ENCODE peak calls at places on chromosomes 3 and 15, in nine cellular contexts. One of them, this sample, is unnamed.

GRCh38 chr15:51312754-51313390 is 25.5 kb downstream of the CYP19A1 start:
- DNase-seq in stimulated activated naive CD8-positive, alpha-beta T cell treated with anti-CD3 and anti-CD28 coated beads, Interleukin-15, Interleukin-2, amounts not matched to agents 100 U/mL and 50 U/mL, for 24 hours: no peak
- DNase-seq in psoas muscle: no peak
- DNase-seq in EH: peak; percentile 13
- DNase-seq in HAP-1: no peak
- DNase-seq in fibroblast of villous mesenchyme: no peak
- DNase-seq in right cardiac atrium: no peak
- DNase-seq in fibroblast of lung: peak; percentile 79
- DNase-seq in ELR: peak; percentile 40
- DNase-seq in this sample: no peak

GRCh38 chr15:39631357-39631756 is 50.5 kb downstream of the THBS1 start:
- DNase-seq in ELR: peak; percentile 55
- DNase-seq in fibroblast of lung: peak; percentile 88
- DNase-seq in EH: peak; percentile 59
- DNase-seq in HAP-1: no peak
- DNase-seq in fibroblast of villous mesenchyme: no peak
- DNase-seq in right cardiac atrium: no peak
- DNase-seq in psoas muscle: no peak
- DNase-seq in stimulated activated naive CD8-positive, alpha-beta T cell treated with anti-CD3 and anti-CD28 coated beads, Interleukin-15, Interleukin-2, amounts not matched to agents 100 U/mL and 50 U/mL, for 24 hours: peak; percentile 35
- DNase-seq in this sample: no peak

GRCh38 chr3:183591881-183592521 is 36.5 kb upstream of the KLHL6 start:
- DNase-seq in fibroblast of lung: no peak
- DNase-seq in right cardiac atrium: no peak
- DNase-seq in HAP-1: peak; percentile 20
- DNase-seq in psoas muscle: no peak
- DNase-seq in stimulated activated naive CD8-positive, alpha-beta T cell treated with anti-CD3 and anti-CD28 coated beads, Interleukin-15, Interleukin-2, amounts not matched to agents 100 U/mL and 50 U/mL, for 24 hours: no peak
- DNase-seq in fibroblast of villous mesenchyme: peak; percentile 10
- DNase-seq in ELR: peak; percentile 18
- DNase-seq in EH: peak; percentile 19
- DNase-seq in this sample: no peak

GRCh38 chr3:197297020-197297419 is 1.4 kb downstream of the DLG1 start:
- DNase-seq in ELR: peak; percentile 22
- DNase-seq in fibroblast of lung: no peak
- DNase-seq in stimulated activated naive CD8-positive, alpha-beta T cell treated with anti-CD3 and anti-CD28 coated beads, Interleukin-15, Interleukin-2, amounts not matched to agents 100 U/mL and 50 U/mL, for 24 hours: no peak
- DNase-seq in right cardiac atrium: no peak
- DNase-seq in EH: peak; percentile 18
- DNase-seq in HAP-1: no peak
- DNase-seq in psoas muscle: no peak
- DNase-seq in fibroblast of villous mesenchyme: no peak
- DNase-seq in this sample: no peak

GRCh38 chr3:20682573-20682972 is 496.6 kb upstream of the SGO1 start:
- DNase-seq in stimulated activated naive CD8-positive, alpha-beta T cell treated with anti-CD3 and anti-CD28 coated beads, Interleukin-15, Interleukin-2, amounts not matched to agents 100 U/mL and 50 U/mL, for 24 hours: no peak
- DNase-seq in ELR: peak; percentile 54
- DNase-seq in right cardiac atrium: no peak
- DNase-seq in psoas muscle: no peak
- DNase-seq in EH: peak; percentile 9
- DNase-seq in fibroblast of lung: peak; percentile 92
- DNase-seq in fibroblast of villous mesenchyme: no peak
- DNase-seq in HAP-1: no peak
- DNase-seq in this sample: no peak

GRCh38 chr15:57439128-57440030 is 63.1 kb downstream of the CGNL1 start:
- DNase-seq in EH: no peak
- DNase-seq in stimulated activated naive CD8-positive, alpha-beta T cell treated with anti-CD3 and anti-CD28 coated beads, Interleukin-15, Interleukin-2, amounts not matched to agents 100 U/mL and 50 U/mL, for 24 hours: no peak
- DNase-seq in ELR: no peak
- DNase-seq in right cardiac atrium: no peak
- DNase-seq in fibroblast of villous mesenchyme: no peak
- DNase-seq in fibroblast of lung: no peak
- DNase-seq in psoas muscle: no peak
- DNase-seq in HAP-1: no peak
- DNase-seq in this sample: no peak

GRCh38 chr15:56741541-56741940 is 8.2 kb upstream of the ZNF280D start:
- DNase-seq in fibroblast of lung: no peak
- DNase-seq in EH: no peak
- DNase-seq in stimulated activated naive CD8-positive, alpha-beta T cell treated with anti-CD3 and anti-CD28 coated beads, Interleukin-15, Interleukin-2, amounts not matched to agents 100 U/mL and 50 U/mL, for 24 hours: no peak
- DNase-seq in right cardiac atrium: no peak
- DNase-seq in fibroblast of villous mesenchyme: no peak
- DNase-seq in HAP-1: no peak
- DNase-seq in ELR: no peak
- DNase-seq in psoas muscle: no peak
- DNase-seq in this sample: no peak

GRCh38 chr3:49649576-49649975 is 24.6 kb upstream of the APEH start:
- DNase-seq in ELR: no peak
- DNase-seq in stimulated activated naive CD8-positive, alpha-beta T cell treated with anti-CD3 and anti-CD28 coated beads, Interleukin-15, Interleukin-2, amounts not matched to agents 100 U/mL and 50 U/mL, for 24 hours: no peak
- DNase-seq in EH: no peak
- DNase-seq in psoas muscle: peak; percentile 23
- DNase-seq in fibroblast of villous mesenchyme: no peak
- DNase-seq in right cardiac atrium: no peak
- DNase-seq in fibroblast of lung: no peak
- DNase-seq in HAP-1: no peak
- DNase-seq in this sample: no peak

GRCh38 chr3:150743508-150743907 is 19.5 kb downstream of the SIAH2 start:
- DNase-seq in EH: peak; percentile 81
- DNase-seq in psoas muscle: no peak
- DNase-seq in fibroblast of lung: peak; percentile 76
- DNase-seq in HAP-1: no peak
- DNase-seq in fibroblast of villous mesenchyme: no peak
- DNase-seq in ELR: peak; percentile 70
- DNase-seq in stimulated activated naive CD8-positive, alpha-beta T cell treated with anti-CD3 and anti-CD28 coated beads, Interleukin-15, Interleukin-2, amounts not matched to agents 100 U/mL and 50 U/mL, for 24 hours: no peak
- DNase-seq in right cardiac atrium: no peak
- DNase-seq in this sample: no peak

GRCh38 chr15:36882487-36883108 is 217.8 kb downstream of the MEIS2 start:
- DNase-seq in HAP-1: no peak
- DNase-seq in right cardiac atrium: no peak
- DNase-seq in stimulated activated naive CD8-positive, alpha-beta T cell treated with anti-CD3 and anti-CD28 coated beads, Interleukin-15, Interleukin-2, amounts not matched to agents 100 U/mL and 50 U/mL, for 24 hours: no peak
- DNase-seq in fibroblast of villous mesenchyme: peak; percentile 7
- DNase-seq in ELR: peak; percentile 43
- DNase-seq in EH: peak; percentile 21
- DNase-seq in psoas muscle: peak; percentile 28
- DNase-seq in fibroblast of lung: peak; percentile 25
- DNase-seq in this sample: peak; percentile 19

GRCh38 chr3:10901293-10902010 is 85.4 kb downstream of the SLC6A11 start:
- DNase-seq in fibroblast of lung: no peak
- DNase-seq in psoas muscle: no peak
- DNase-seq in right cardiac atrium: no peak
- DNase-seq in EH: no peak
- DNase-seq in HAP-1: no peak
- DNase-seq in ELR: no peak
- DNase-seq in fibroblast of villous mesenchyme: no peak
- DNase-seq in stimulated activated naive CD8-positive, alpha-beta T cell treated with anti-CD3 and anti-CD28 coated beads, Interleukin-15, Interleukin-2, amounts not matched to agents 100 U/mL and 50 U/mL, for 24 hours: no peak
- DNase-seq in this sample: no peak

GRCh38 chr15:31483053-31483923 is 156.7 kb downstream of the KLF13 start:
- DNase-seq in fibroblast of villous mesenchyme: peak; percentile 17
- DNase-seq in ELR: no peak
- DNase-seq in right cardiac atrium: no peak
- DNase-seq in fibroblast of lung: no peak
- DNase-seq in psoas muscle: no peak
- DNase-seq in HAP-1: no peak
- DNase-seq in EH: no peak
- DNase-seq in stimulated activated naive CD8-positive, alpha-beta T cell treated with anti-CD3 and anti-CD28 coated beads, Interleukin-15, Interleukin-2, amounts not matched to agents 100 U/mL and 50 U/mL, for 24 hours: peak; percentile 75
- DNase-seq in this sample: no peak

GRCh38 chr15:27827336-27827735 is 271.8 kb downstream of the OCA2 start:
- DNase-seq in fibroblast of villous mesenchyme: no peak
- DNase-seq in psoas muscle: no peak
- DNase-seq in right cardiac atrium: no peak
- DNase-seq in EH: no peak
- DNase-seq in stimulated activated naive CD8-positive, alpha-beta T cell treated with anti-CD3 and anti-CD28 coated beads, Interleukin-15, Interleukin-2, amounts not matched to agents 100 U/mL and 50 U/mL, for 24 hours: no peak
- DNase-seq in HAP-1: no peak
- DNase-seq in fibroblast of lung: peak; percentile 53
- DNase-seq in ELR: no peak
- DNase-seq in this sample: no peak

GRCh38 chr3:30544811-30545210 is 61.6 kb upstream of the TGFBR2 start:
- DNase-seq in right cardiac atrium: no peak
- DNase-seq in EH: peak; percentile 91
- DNase-seq in fibroblast of villous mesenchyme: peak; percentile 96
- DNase-seq in fibroblast of lung: peak; percentile 85
- DNase-seq in ELR: peak; percentile 95
- DNase-seq in stimulated activated naive CD8-positive, alpha-beta T cell treated with anti-CD3 and anti-CD28 coated beads, Interleukin-15, Interleukin-2, amounts not matched to agents 100 U/mL and 50 U/mL, for 24 hours: no peak
- DNase-seq in psoas muscle: no peak
- DNase-seq in HAP-1: no peak
- DNase-seq in this sample: no peak

GRCh38 chr3:14299767-14300166 is 102.6 kb upstream of the SLC6A6 start:
- DNase-seq in ELR: no peak
- DNase-seq in fibroblast of villous mesenchyme: no peak
- DNase-seq in psoas muscle: no peak
- DNase-seq in stimulated activated naive CD8-positive, alpha-beta T cell treated with anti-CD3 and anti-CD28 coated beads, Interleukin-15, Interleukin-2, amounts not matched to agents 100 U/mL and 50 U/mL, for 24 hours: no peak
- DNase-seq in right cardiac atrium: no peak
- DNase-seq in fibroblast of lung: no peak
- DNase-seq in HAP-1: no peak
- DNase-seq in EH: no peak
- DNase-seq in this sample: no peak

GRCh38 chr3:188092648-188093047 is 61.3 kb upstream of the LPP start:
- DNase-seq in EH: peak; percentile 28
- DNase-seq in fibroblast of lung: no peak
- DNase-seq in ELR: peak; percentile 34
- DNase-seq in fibroblast of villous mesenchyme: peak; percentile 48
- DNase-seq in psoas muscle: no peak
- DNase-seq in HAP-1: no peak
- DNase-seq in right cardiac atrium: no peak
- DNase-seq in stimulated activated naive CD8-positive, alpha-beta T cell treated with anti-CD3 and anti-CD28 coated beads, Interleukin-15, Interleukin-2, amounts not matched to agents 100 U/mL and 50 U/mL, for 24 hours: peak; percentile 49
- DNase-seq in this sample: no peak

GRCh38 chr3:133040696-133041523 is 2.7 kb downstream of the TMEM108 start:
- DNase-seq in psoas muscle: peak; percentile 81
- DNase-seq in fibroblast of lung: peak; percentile 58
- DNase-seq in EH: peak; percentile 71
- DNase-seq in right cardiac atrium: peak; percentile 78
- DNase-seq in ELR: peak; percentile 77
- DNase-seq in HAP-1: peak; percentile 80
- DNase-seq in fibroblast of villous mesenchyme: peak; percentile 63
- DNase-seq in stimulated activated naive CD8-positive, alpha-beta T cell treated with anti-CD3 and anti-CD28 coated beads, Interleukin-15, Interleukin-2, amounts not matched to agents 100 U/mL and 50 U/mL, for 24 hours: peak; percentile 51
- DNase-seq in this sample: peak; percentile 54

GRCh38 chr3:31908391-31909097 is 72.5 kb downstream of the OSBPL10 start:
- DNase-seq in psoas muscle: no peak
- DNase-seq in EH: peak; percentile 2
- DNase-seq in fibroblast of lung: peak; percentile 19
- DNase-seq in right cardiac atrium: no peak
- DNase-seq in stimulated activated naive CD8-positive, alpha-beta T cell treated with anti-CD3 and anti-CD28 coated beads, Interleukin-15, Interleukin-2, amounts not matched to agents 100 U/mL and 50 U/mL, for 24 hours: no peak
- DNase-seq in HAP-1: no peak
- DNase-seq in ELR: peak; percentile 20
- DNase-seq in fibroblast of villous mesenchyme: no peak
- DNase-seq in this sample: no peak

GRCh38 chr3:50226888-50227389 is 9.1 kb upstream of the GNAI2 start:
- DNase-seq in EH: peak; percentile 59
- DNase-seq in psoas muscle: peak; percentile 72
- DNase-seq in fibroblast of villous mesenchyme: peak; percentile 39
- DNase-seq in ELR: peak; percentile 57
- DNase-seq in stimulated activated naive CD8-positive, alpha-beta T cell treated with anti-CD3 and anti-CD28 coated beads, Interleukin-15, Interleukin-2, amounts not matched to agents 100 U/mL and 50 U/mL, for 24 hours: no peak
- DNase-seq in fibroblast of lung: peak; percentile 49
- DNase-seq in right cardiac atrium: no peak
- DNase-seq in HAP-1: no peak
- DNase-seq in this sample: no peak

GRCh38 chr15:36903922-36904479 is 196.3 kb downstream of the MEIS2 start:
- DNase-seq in fibroblast of villous mesenchyme: no peak
- DNase-seq in EH: no peak
- DNase-seq in stimulated activated naive CD8-positive, alpha-beta T cell treated with anti-CD3 and anti-CD28 coated beads, Interleukin-15, Interleukin-2, amounts not matched to agents 100 U/mL and 50 U/mL, for 24 hours: no peak
- DNase-seq in psoas muscle: no peak
- DNase-seq in right cardiac atrium: no peak
- DNase-seq in ELR: no peak
- DNase-seq in fibroblast of lung: peak; percentile 50
- DNase-seq in HAP-1: no peak
- DNase-seq in this sample: no peak

GRCh38 chr15:64163662-64164362 is 990 bp upstream of the PPIB start:
- DNase-seq in fibroblast of lung: peak; percentile 17
- DNase-seq in ELR: no peak
- DNase-seq in fibroblast of villous mesenchyme: peak; percentile 68
- DNase-seq in stimulated activated naive CD8-positive, alpha-beta T cell treated with anti-CD3 and anti-CD28 coated beads, Interleukin-15, Interleukin-2, amounts not matched to agents 100 U/mL and 50 U/mL, for 24 hours: no peak
- DNase-seq in HAP-1: peak; percentile 72
- DNase-seq in EH: no peak
- DNase-seq in right cardiac atrium: peak; percentile 73
- DNase-seq in psoas muscle: no peak
- DNase-seq in this sample: no peak

GRCh38 chr3:134804508-134805480 is 9.7 kb downstream of the EPHB1 start:
- DNase-seq in HAP-1: no peak
- DNase-seq in fibroblast of villous mesenchyme: no peak
- DNase-seq in ELR: no peak
- DNase-seq in psoas muscle: no peak
- DNase-seq in right cardiac atrium: no peak
- DNase-seq in fibroblast of lung: no peak
- DNase-seq in EH: no peak
- DNase-seq in stimulated activated naive CD8-positive, alpha-beta T cell treated with anti-CD3 and anti-CD28 coated beads, Interleukin-15, Interleukin-2, amounts not matched to agents 100 U/mL and 50 U/mL, for 24 hours: no peak
- DNase-seq in this sample: no peak

GRCh38 chr3:56125358-56126005 is 342.8 kb downstream of the ERC2 start:
- DNase-seq in stimulated activated naive CD8-positive, alpha-beta T cell treated with anti-CD3 and anti-CD28 coated beads, Interleukin-15, Interleukin-2, amounts not matched to agents 100 U/mL and 50 U/mL, for 24 hours: no peak
- DNase-seq in psoas muscle: no peak
- DNase-seq in fibroblast of villous mesenchyme: peak; percentile 85
- DNase-seq in HAP-1: no peak
- DNase-seq in EH: peak; percentile 81
- DNase-seq in right cardiac atrium: peak; percentile 26
- DNase-seq in fibroblast of lung: peak; percentile 72
- DNase-seq in ELR: peak; percentile 84
- DNase-seq in this sample: peak; percentile 33

GRCh38 chr15:99983894-99984293 is 250.7 kb upstream of the LYSMD4 start:
- DNase-seq in HAP-1: no peak
- DNase-seq in stimulated activated naive CD8-positive, alpha-beta T cell treated with anti-CD3 and anti-CD28 coated beads, Interleukin-15, Interleukin-2, amounts not matched to agents 100 U/mL and 50 U/mL, for 24 hours: no peak
- DNase-seq in fibroblast of lung: no peak
- DNase-seq in psoas muscle: peak; percentile 28
- DNase-seq in fibroblast of villous mesenchyme: no peak
- DNase-seq in ELR: no peak
- DNase-seq in right cardiac atrium: no peak
- DNase-seq in EH: no peak
- DNase-seq in this sample: no peak

GRCh38 chr3:71251156-71251775 is 332.3 kb downstream of the FOXP1 start:
- DNase-seq in right cardiac atrium: no peak
- DNase-seq in EH: peak; percentile 96
- DNase-seq in ELR: peak; percentile 80
- DNase-seq in fibroblast of villous mesenchyme: peak; percentile 85
- DNase-seq in fibroblast of lung: peak; percentile 95
- DNase-seq in HAP-1: no peak
- DNase-seq in stimulated activated naive CD8-positive, alpha-beta T cell treated with anti-CD3 and anti-CD28 coated beads, Interleukin-15, Interleukin-2, amounts not matched to agents 100 U/mL and 50 U/mL, for 24 hours: no peak
- DNase-seq in psoas muscle: no peak
- DNase-seq in this sample: no peak

GRCh38 chr3:79473993-79474392 is 293.8 kb downstream of the ROBO1 start:
- DNase-seq in stimulated activated naive CD8-positive, alpha-beta T cell treated with anti-CD3 and anti-CD28 coated beads, Interleukin-15, Interleukin-2, amounts not matched to agents 100 U/mL and 50 U/mL, for 24 hours: no peak
- DNase-seq in fibroblast of villous mesenchyme: no peak
- DNase-seq in fibroblast of lung: peak; percentile 17
- DNase-seq in HAP-1: no peak
- DNase-seq in ELR: peak; percentile 1
- DNase-seq in right cardiac atrium: no peak
- DNase-seq in psoas muscle: no peak
- DNase-seq in EH: no peak
- DNase-seq in this sample: no peak

GRCh38 chr15:91473894-91474293 is 373.8 kb downstream of the SV2B start:
- DNase-seq in ELR: no peak
- DNase-seq in fibroblast of villous mesenchyme: peak; percentile 53
- DNase-seq in fibroblast of lung: peak; percentile 44
- DNase-seq in right cardiac atrium: no peak
- DNase-seq in HAP-1: no peak
- DNase-seq in EH: no peak
- DNase-seq in psoas muscle: no peak
- DNase-seq in stimulated activated naive CD8-positive, alpha-beta T cell treated with anti-CD3 and anti-CD28 coated beads, Interleukin-15, Interleukin-2, amounts not matched to agents 100 U/mL and 50 U/mL, for 24 hours: no peak
- DNase-seq in this sample: no peak

GRCh38 chr15:43776718-43777292 is at the start of gene ELL3:
- DNase-seq in fibroblast of lung: peak; percentile 68
- DNase-seq in EH: peak; percentile 80
- DNase-seq in HAP-1: peak; percentile 90
- DNase-seq in ELR: peak; percentile 82
- DNase-seq in right cardiac atrium: peak; percentile 92
- DNase-seq in fibroblast of villous mesenchyme: peak; percentile 74
- DNase-seq in psoas muscle: peak; percentile 85
- DNase-seq in stimulated activated naive CD8-positive, alpha-beta T cell treated with anti-CD3 and anti-CD28 coated beads, Interleukin-15, Interleukin-2, amounts not matched to agents 100 U/mL and 50 U/mL, for 24 hours: peak; percentile 85
- DNase-seq in this sample: peak; percentile 83

GRCh38 chr15:94586099-94586498 is 354.7 kb downstream of the MCTP2 start:
- DNase-seq in psoas muscle: no peak
- DNase-seq in EH: no peak
- DNase-seq in fibroblast of villous mesenchyme: no peak
- DNase-seq in right cardiac atrium: no peak
- DNase-seq in ELR: no peak
- DNase-seq in stimulated activated naive CD8-positive, alpha-beta T cell treated with anti-CD3 and anti-CD28 coated beads, Interleukin-15, Interleukin-2, amounts not matched to agents 100 U/mL and 50 U/mL, for 24 hours: no peak
- DNase-seq in fibroblast of lung: no peak
- DNase-seq in HAP-1: no peak
- DNase-seq in this sample: no peak

GRCh38 chr3:168025076-168025475 is 70.6 kb downstream of the GOLIM4 start:
- DNase-seq in HAP-1: no peak
- DNase-seq in fibroblast of villous mesenchyme: peak; percentile 19
- DNase-seq in EH: peak; percentile 25
- DNase-seq in ELR: peak; percentile 10
- DNase-seq in fibroblast of lung: peak; percentile 17
- DNase-seq in right cardiac atrium: no peak
- DNase-seq in psoas muscle: no peak
- DNase-seq in stimulated activated naive CD8-positive, alpha-beta T cell treated with anti-CD3 and anti-CD28 coated beads, Interleukin-15, Interleukin-2, amounts not matched to agents 100 U/mL and 50 U/mL, for 24 hours: no peak
- DNase-seq in this sample: no peak

GRCh38 chr3:146464005-146464595 is 5.3 kb downstream of the PLSCR2 start:
- DNase-seq in ELR: peak; percentile 74
- DNase-seq in HAP-1: no peak
- DNase-seq in stimulated activated naive CD8-positive, alpha-beta T cell treated with anti-CD3 and anti-CD28 coated beads, Interleukin-15, Interleukin-2, amounts not matched to agents 100 U/mL and 50 U/mL, for 24 hours: no peak
- DNase-seq in EH: peak; percentile 47
- DNase-seq in psoas muscle: no peak
- DNase-seq in fibroblast of villous mesenchyme: no peak
- DNase-seq in right cardiac atrium: no peak
- DNase-seq in fibroblast of lung: peak; percentile 59
- DNase-seq in this sample: no peak

This sample was measured in left ventricle myocardium inferior.